ENCODE peak calls at places on chromosomes 7 and 10, in five cellular contexts. L, R, E, F and A are unnamed samples.

GRCh38 chr7:127390817-127391590 is 1.5 kb downstream of the ZNF800 start:
- DNase-seq in R (no peak), L (no peak), F (no peak), E (no peak), A (no peak)

GRCh38 chr10:68598978-68599753 is 39.0 kb downstream of the TET1 start:
- DNase-seq in R (peak), E (peak), F (no peak), L (peak), A (no peak)

GRCh38 chr10:37010741-37011140 is 114.7 kb upstream of the ANKRD30A start:
- DNase-seq in E (no peak), R (no peak), F (no peak), L (no peak), A (no peak)

GRCh38 chr10:61628875-61629513 is 33.7 kb upstream of the CABCOCO1 start:
- DNase-seq in R (peak), F (no peak), E (peak), L (peak), A (no peak)

GRCh38 chr7:2099036-2099957 is 133.4 kb downstream of the MAD1L1 start:
- DNase-seq in L (no peak), F (no peak), R (no peak), E (no peak), A (no peak)

GRCh38 chr7:11579141-11579540 is 252.9 kb downstream of the THSD7A start:
- DNase-seq in L (no peak), F (no peak), R (no peak), E (no peak), A (no peak)

GRCh38 chr7:38675500-38676106 is 44.4 kb upstream of the AMPH start:
- DNase-seq in E (no peak), F (no peak), L (peak), R (no peak), A (no peak)

GRCh38 chr10:109393425-109393824 is 529.9 kb downstream of the XPNPEP1 start:
- DNase-seq in L (peak), F (no peak), E (no peak), R (no peak), A (no peak)

GRCh38 chr7:64046041-64046389 is 781 bp downstream of the ZNF727 start:
- DNase-seq in E (no peak), R (no peak), L (no peak), F (no peak), A (no peak)

GRCh38 chr10:77037735-77038411 is 599.7 kb downstream of the KCNMA1 start:
- DNase-seq in E (no peak), F (no peak), R (no peak), L (no peak), A (no peak)

GRCh38 chr7:47758546-47758945 is 176.6 kb upstream of the TNS3 start:
- DNase-seq in R (no peak), E (no peak), F (no peak), L (no peak), A (no peak)

GRCh38 chr10:23198940-23199767 is 7.0 kb downstream of the PTF1A start:
- DNase-seq in E (no peak), L (peak), R (no peak), F (no peak), A (no peak)

GRCh38 chr7:129609666-129610065 is 1.9 kb upstream of the NRF1 start:
- DNase-seq in L (no peak), E (no peak), F (no peak), R (no peak), A (no peak)

GRCh38 chr7:41695661-41696322 is 7.1 kb downstream of the INHBA start:
- DNase-seq in R (no peak), E (no peak), L (no peak), F (no peak), A (no peak)

GRCh38 chr10:1047937-1048336 is 982 bp downstream of the IDI1 start:
- DNase-seq in R (no peak), L (peak), E (no peak), F (no peak), A (no peak)

GRCh38 chr7:52209658-52210057 is 825.8 kb upstream of the POM121L12 start:
- DNase-seq in F (no peak), L (no peak), R (no peak), E (no peak), A (no peak)

GRCh38 chr10:1040133-1040532 is 8.8 kb downstream of the IDI1 start:
- DNase-seq in R (no peak), L (no peak), F (no peak), E (no peak), A (no peak)

GRCh38 chr10:10533417-10533816 is 484.3 kb upstream of the CELF2 start:
- DNase-seq in F (no peak), R (no peak), E (no peak), L (no peak), A (no peak)

GRCh38 chr10:113854757-113855626 is 531 bp downstream of the NHLRC2 start:
- DNase-seq in L (peak), F (peak), E (peak), R (peak), A (peak)

GRCh38 chr7:130430841-130431713 is 9.7 kb downstream of the CEP41 start:
- DNase-seq in E (no peak), F (no peak), R (no peak), L (no peak), A (no peak)

GRCh38 chr7:130273081-130273699 is 6.5 kb downstream of the CPA2 start:
- DNase-seq in E (no peak), R (no peak), L (peak), F (no peak), A (no peak)

GRCh38 chr10:53108317-53108934 is 335.8 kb upstream of the MBL2 start:
- DNase-seq in F (no peak), R (no peak), L (no peak), E (no peak), A (no peak)

GRCh38 chr7:87564290-87564963 is 36.3 kb downstream of the ABCB1 start:
- DNase-seq in L (peak), R (no peak), E (no peak), F (no peak), A (no peak)

GRCh38 chr7:30970594-30971094 is 6.9 kb downstream of the GHRHR start:
- DNase-seq in R (no peak), L (peak), F (peak), E (peak), A (peak)

GRCh38 chr7:30142710-30143109 is 7.9 kb downstream of the MTURN start:
- DNase-seq in E (peak), L (no peak), R (no peak), F (no peak), A (peak)

GRCh38 chr10:79404231-79404609 is 41.2 kb downstream of the ZCCHC24 start:
- DNase-seq in R (no peak), F (peak), E (peak), L (peak), A (peak)

GRCh38 chr7:152869677-152870051 is 110.1 kb downstream of the ACTR3B start:
- DNase-seq in F (no peak), L (no peak), R (no peak), E (no peak), A (peak)

GRCh38 chr7:44065431-44066110 is at the start of gene PGAM2:
- DNase-seq in L (peak), F (no peak), E (no peak), R (peak), A (peak)

GRCh38 chr7:112176693-112177415 is 29.3 kb downstream of the DOCK4 start:
- DNase-seq in E (no peak), L (no peak), R (no peak), F (no peak), A (no peak)

GRCh38 chr7:44461387-44461786 is 29.1 kb downstream of the NUDCD3 start:
- DNase-seq in L (no peak), R (no peak), E (no peak), F (no peak), A (no peak)

GRCh38 chr10:132538031-132538789 is 623 bp downstream of the INPP5A start:
- DNase-seq in F (peak), R (peak), E (no peak), L (peak), A (no peak)

GRCh38 chr10:33136271-33136670 is 178.2 kb upstream of the ITGB1 start:
- DNase-seq in R (no peak), F (peak), L (no peak), E (no peak), A (no peak)

GRCh38 chr10:117137031-117137910 is 799 bp downstream of the VAX1 start:
- DNase-seq in F (no peak), L (peak), E (no peak), R (no peak), A (no peak)

GRCh38 chr7:112411186-112411795 is 39.0 kb upstream of the IFRD1 start:
- DNase-seq in R (no peak), L (no peak), F (no peak), E (no peak), A (no peak)

GRCh38 chr10:22552888-22553378 is 161.4 kb downstream of the PIP4K2A start:
- DNase-seq in L (no peak), E (no peak), F (no peak), R (no peak), A (no peak)

GRCh38 chr7:42406358-42406757 is 169.3 kb upstream of the GLI3 start:
- DNase-seq in E (no peak), R (no peak), L (no peak), F (no peak), A (no peak)

GRCh38 chr7:22660732-22661131 is 66.3 kb upstream of the IL6 start:
- DNase-seq in E (no peak), R (no peak), L (peak), F (no peak), A (peak)

GRCh38 chr10:4514445-4515108 is 311.4 kb upstream of the AKR1E2 start:
- DNase-seq in E (peak), R (no peak), F (no peak), L (no peak), A (peak)

GRCh38 chr10:4511559-4511958 is 314.4 kb upstream of the AKR1E2 start:
- DNase-seq in E (no peak), F (no peak), L (no peak), R (no peak), A (no peak)

GRCh38 chr10:4515711-4516110 is 310.3 kb upstream of the AKR1E2 start:
- DNase-seq in F (no peak), R (no peak), E (no peak), L (no peak), A (no peak)

GRCh38 chr10:4509405-4509804 is 316.6 kb upstream of the AKR1E2 start:
- DNase-seq in F (no peak), E (no peak), R (no peak), L (no peak), A (no peak)

GRCh38 chr10:4512557-4513286 is 313.3 kb upstream of the AKR1E2 start:
- DNase-seq in R (no peak), L (no peak), F (no peak), E (peak), A (peak)
- TF ChIP-seq CTCF in R (peak), L (peak), F (no peak), E (no peak), A (no peak)

GRCh38 chr10:30438016-30438850 is 4.2 kb downstream of the MAP3K8 start:
- DNase-seq in L (no peak), F (no peak), E (no peak), R (no peak), A (no peak)

GRCh38 chr10:30436200-30436599 is 2.2 kb downstream of the MAP3K8 start:
- DNase-seq in R (no peak), E (no peak), F (no peak), L (peak), A (no peak)

GRCh38 chr10:30435068-30435422 is 1.1 kb downstream of the MAP3K8 start:
- DNase-seq in R (no peak), F (no peak), L (peak), E (peak), A (no peak)

GRCh38 chr10:30437039-30437781 is 3.2 kb downstream of the MAP3K8 start:
- DNase-seq in F (no peak), E (no peak), R (no peak), L (no peak), A (no peak)

GRCh38 chr10:30436688-30437038 is 2.7 kb downstream of the MAP3K8 start:
- DNase-seq in R (no peak), L (no peak), F (no peak), E (no peak), A (no peak)
- H3K4me3 ChIP-seq in R (no peak), L (peak), F (peak), E (no peak), A (peak)

GRCh38 chr7:74713567-74713966 is 56.0 kb downstream of the GTF2I start:
- DNase-seq in L (no peak), E (no peak), R (no peak), F (no peak), A (no peak)

GRCh38 chr7:74708569-74709275 is 51.2 kb downstream of the GTF2I start:
- DNase-seq in F (no peak), R (no peak), L (no peak), E (no peak), A (no peak)

GRCh38 chr7:74707216-74707615 is 49.7 kb downstream of the GTF2I start:
- DNase-seq in F (no peak), E (no peak), R (no peak), L (no peak), A (no peak)

GRCh38 chr7:74709880-74710671 is 52.6 kb downstream of the GTF2I start:
- DNase-seq in F (no peak), R (no peak), L (no peak), E (no peak), A (no peak)
- TF ChIP-seq CTCF in F (no peak), R (peak), L (peak), E (no peak), A (no peak)

DNA sequence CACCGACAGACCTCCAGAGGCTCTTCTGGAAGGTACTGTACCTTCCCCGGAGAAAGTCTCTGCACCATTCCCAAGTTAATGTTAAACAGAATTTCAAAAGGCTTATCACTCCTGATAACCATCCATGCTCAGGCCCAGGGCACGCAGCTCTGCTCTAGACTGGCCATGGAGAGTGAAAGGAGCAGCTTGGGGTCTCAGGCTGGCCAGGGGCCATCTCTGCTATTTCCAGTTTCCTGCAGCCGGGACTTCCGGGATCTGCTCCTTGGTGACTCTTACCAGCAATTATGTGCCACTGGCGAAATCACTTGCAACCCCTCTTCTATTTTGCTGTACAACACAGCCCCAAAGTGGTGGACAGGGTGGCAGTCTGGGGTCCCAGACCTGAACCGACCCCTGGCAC is 6.0 kb downstream of the CLDN15 start:
- DNase-seq in E (no peak), R (no peak), L (no peak), F (no peak), A (no peak)
- H3K4me3 ChIP-seq in E (no peak), R (peak), L (peak), F (peak), A (no peak)

GRCh38 chr10:38072552-38072951 is 21.6 kb upstream of the ZNF37A start:
- DNase-seq in F (no peak), E (no peak), L (no peak), R (no peak), A (no peak)
- TF ChIP-seq CTCF in F (no peak), E (no peak), L (no peak), R (no peak), A (no peak)

DNA sequence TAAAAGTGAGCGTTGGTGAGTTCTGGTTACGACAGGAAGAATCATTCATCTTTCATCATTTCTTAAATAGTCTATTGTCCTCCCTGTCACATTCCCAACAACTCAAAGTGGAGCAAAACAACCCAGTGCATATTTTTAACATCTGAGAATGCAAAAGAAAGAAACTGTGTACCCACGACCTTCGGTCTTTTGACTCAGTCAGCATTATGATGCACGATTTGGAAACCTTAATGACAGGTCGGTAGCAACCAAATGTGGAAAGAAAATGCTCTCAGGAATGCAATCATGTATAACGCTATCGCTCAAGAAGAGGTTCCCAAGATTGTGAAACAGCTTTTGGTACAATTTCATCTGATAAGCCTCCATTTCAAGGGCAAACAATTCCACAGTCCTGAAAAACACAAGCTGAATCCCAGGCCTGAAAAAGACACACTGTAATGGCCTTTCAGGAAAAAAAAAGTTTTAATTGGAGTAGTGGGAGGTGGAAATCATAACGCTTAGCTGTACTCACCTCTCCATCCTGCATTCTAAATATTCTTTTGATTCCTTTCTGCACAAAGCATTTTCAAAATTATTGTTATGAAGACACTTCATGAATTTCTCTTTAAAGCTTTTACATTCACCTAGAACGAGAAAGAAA is 2.6 kb downstream of the COX19 start:
- DNase-seq in E (no peak), L (no peak), R (no peak), F (no peak), A (no peak)
- H3K4me3 ChIP-seq in E (no peak), L (no peak), R (no peak), F (no peak), A (no peak)

GRCh38 chr7:85750454-85750949 is 563.6 kb upstream of the SEMA3D start:
- DNase-seq in E (no peak), F (no peak), R (no peak), L (peak), A (no peak)
- TF ChIP-seq CTCF in E (no peak), F (no peak), R (peak), L (peak), A (peak)

GRCh38 chr7:27238979-27239779 is 3.4 kb upstream of the EVX1 start:
- DNase-seq in R (no peak), F (no peak), E (no peak), L (peak), A (no peak)
- H3K4me3 ChIP-seq in R (no peak), F (peak), E (no peak), L (peak), A (peak)